ENCODE peak calls at places on chromosomes 13 and 19, in eight cellular contexts. J is Peyer's patch, V is fibroblast of lung, N is H9, D is heart right ventricle, L is OCI-LY7, U is WERI-Rb-1, Q is nephron progenitor cell. T is an unnamed sample.
A peak's percentile ranks its signal among the peaks of the same experiment; 100 is the strongest.

GRCh38 chr13:98467263-98467985 is 109.5 kb downstream of the STK24 start:
- DNase-seq in J (peak; percentile 34), V (no peak), N (no peak), D (no peak), L (no peak), U (no peak), Q (no peak), T (no peak)

GRCh38 chr19:10091370-10091687 is 5.2 kb downstream of the SHFL start:
- DNase-seq in J (no peak), V (no peak), N (no peak), D (no peak), L (no peak), U (no peak), Q (no peak), T (no peak)

GRCh38 chr13:112842931-112843391 is 126.1 kb upstream of the MCF2L start:
- DNase-seq in J (peak; percentile 43), V (no peak), N (peak; percentile 20), D (no peak), L (no peak), U (no peak), Q (peak; percentile 15), T (no peak)

GRCh38 chr19:13017306-13018036 is 22.2 kb downstream of the NFIX start:
- DNase-seq in J (no peak), V (no peak), N (peak; percentile 54), D (no peak), L (no peak), U (no peak), Q (no peak), T (no peak)

GRCh38 chr13:62119739-62120700 is 704.4 kb upstream of the PCDH20 start:
- DNase-seq in J (no peak), V (peak; percentile 2), N (no peak), D (no peak), L (peak; percentile 63), U (no peak), Q (no peak), T (no peak)

GRCh38 chr19:19321143-19321577 is 531 bp downstream of the MAU2 start:
- DNase-seq in J (no peak), V (peak; percentile 6), N (peak; percentile 47), D (no peak), L (peak; percentile 44), U (peak; percentile 33), Q (peak; percentile 51), T (no peak)

GRCh38 chr13:24050292-24050711 is 110.2 kb upstream of the SPATA13 start:
- DNase-seq in J (no peak), V (peak; percentile 79), N (no peak), D (no peak), L (no peak), U (no peak), Q (no peak), T (no peak)

GRCh38 chr19:29537181-29537580 is 11.4 kb downstream of the VSTM2B start:
- DNase-seq in J (peak; percentile 22), V (no peak), N (peak; percentile 12), D (no peak), L (no peak), U (no peak), Q (no peak), T (no peak)

GRCh38 chr19:4567584-4568071 is 8.1 kb upstream of the SEMA6B start:
- DNase-seq in J (peak; percentile 72), V (no peak), N (peak; percentile 92), D (peak; percentile 80), L (peak; percentile 33), U (peak; percentile 87), Q (peak; percentile 84), T (peak; percentile 91)

GRCh38 chr13:34522818-34523217 is 419.3 kb upstream of the NBEA start:
- DNase-seq in J (no peak), V (peak; percentile 84), N (no peak), D (no peak), L (no peak), U (no peak), Q (no peak), T (no peak)

GRCh38 chr13:95641961-95642621 is 2.4 kb downstream of the DZIP1 start:
- DNase-seq in J (peak; percentile 62), V (peak; percentile 72), N (peak; percentile 76), D (no peak), L (no peak), U (no peak), Q (peak; percentile 59), T (peak; percentile 75)

GRCh38 chr19:29404951-29405727 is 120.7 kb upstream of the VSTM2B start:
- DNase-seq in J (no peak), V (no peak), N (peak; percentile 58), D (no peak), L (no peak), U (no peak), Q (peak; percentile 45), T (peak; percentile 62)

GRCh38 chr13:113646921-113647340 is 11.1 kb downstream of the ATP4B start:
- DNase-seq in J (peak; percentile 44), V (no peak), N (no peak), D (no peak), L (no peak), U (peak; percentile 12), Q (no peak), T (peak; percentile 2)

GRCh38 chr13:31767175-31767900 is 28.0 kb downstream of the RXFP2 start:
- DNase-seq in J (no peak), V (peak; percentile 98), N (no peak), D (no peak), L (no peak), U (no peak), Q (no peak), T (no peak)

GRCh38 chr13:23147827-23148226 is 33.0 kb upstream of the SGCG start:
- DNase-seq in J (no peak), V (no peak), N (peak; percentile 66), D (no peak), L (no peak), U (no peak), Q (no peak), T (no peak)

GRCh38 chr19:30178721-30179402 is 193.3 kb upstream of the ZNF536 start:
- DNase-seq in J (no peak), V (no peak), N (peak; percentile 28), D (no peak), L (no peak), U (no peak), Q (no peak), T (no peak)

GRCh38 chr13:80235559-80236296 is 105.2 kb downstream of the SPRY2 start:
- DNase-seq in J (no peak), V (peak; percentile 65), N (no peak), D (peak; percentile 22), L (no peak), U (no peak), Q (no peak), T (no peak)

GRCh38 chr13:102854675-102855074 is 8.8 kb downstream of the ERCC5 start:
- DNase-seq in J (no peak), V (no peak), N (no peak), D (no peak), L (no peak), U (no peak), Q (no peak), T (no peak)

GRCh38 chr13:69324109-69324886 is 783.3 kb upstream of the ATXN8OS start:
- DNase-seq in J (no peak), V (peak; percentile 28), N (no peak), D (no peak), L (peak; percentile 4), U (no peak), Q (no peak), T (no peak)

DNA sequence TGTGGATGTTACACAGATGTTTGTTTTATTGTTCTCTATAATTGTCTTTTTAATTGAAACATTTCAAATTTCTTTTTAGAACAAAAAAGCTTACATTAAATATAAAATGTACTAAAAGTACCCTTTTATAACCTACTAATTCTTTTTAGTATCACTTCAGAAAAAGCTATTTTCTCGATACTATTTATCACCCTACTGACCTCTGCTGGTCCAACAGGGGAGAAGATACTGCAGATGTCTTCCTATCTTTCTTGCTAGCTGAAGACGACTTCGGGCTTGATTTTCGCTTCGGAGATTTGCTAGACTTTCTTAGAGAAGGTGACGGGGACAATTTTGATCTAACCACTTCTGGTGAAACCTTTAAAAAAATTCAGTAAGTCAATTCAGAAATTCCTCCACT is 42.4 kb downstream of the ZC3H13 start:
- DNase-seq in J (no peak), V (no peak), N (no peak), D (no peak), L (no peak), U (no peak), Q (no peak), T (no peak)
- TF ChIP-seq CTCF in J (no peak), V (peak; percentile 8), N (peak; percentile 67), D (peak; percentile 9), L (peak; percentile 65), U (no peak), Q (peak; percentile 41), T (peak; percentile 39)

DNA sequence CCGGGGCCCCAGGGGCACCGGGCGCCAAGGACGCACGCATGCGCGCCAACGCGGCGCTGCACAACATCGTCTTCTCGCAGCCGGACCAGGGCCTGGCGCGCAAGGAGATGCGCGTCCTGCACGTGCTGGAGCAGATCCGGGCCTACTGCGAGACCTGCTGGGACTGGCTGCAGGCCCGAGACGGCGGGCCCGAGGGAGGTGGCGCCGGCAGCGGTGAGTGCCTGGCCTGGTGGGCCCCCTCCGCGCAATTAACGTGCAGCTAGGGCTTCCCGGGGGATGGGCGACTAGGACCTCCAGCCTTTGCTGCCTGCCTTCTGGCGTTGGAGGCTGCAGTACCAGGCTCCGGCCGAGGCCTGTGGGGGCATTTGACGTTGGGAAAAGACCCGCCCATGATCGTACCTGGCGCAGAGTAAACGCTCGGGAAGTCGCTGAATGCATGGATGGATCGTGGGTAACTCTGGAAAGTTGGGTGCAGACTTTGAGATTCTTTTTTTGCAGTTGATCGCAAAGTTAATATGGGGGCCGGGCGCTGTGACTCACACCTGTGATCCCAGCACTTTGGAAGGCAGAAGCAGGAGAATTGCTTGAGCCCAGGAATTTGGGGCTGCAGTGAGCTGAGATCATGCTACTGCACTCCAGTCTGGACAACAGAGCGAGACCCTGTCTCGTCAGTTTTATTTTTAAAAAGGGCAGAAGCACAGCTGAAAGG is 7.3 kb downstream of the APC2 start:
- DNase-seq in J (no peak), V (no peak), N (peak; percentile 76), D (no peak), L (no peak), U (no peak), Q (peak; percentile 31), T (no peak)
- TF ChIP-seq CTCF in J (no peak), V (no peak), N (peak; percentile 42), D (no peak), L (no peak), U (no peak), Q (peak; percentile 10), T (no peak)

DNA sequence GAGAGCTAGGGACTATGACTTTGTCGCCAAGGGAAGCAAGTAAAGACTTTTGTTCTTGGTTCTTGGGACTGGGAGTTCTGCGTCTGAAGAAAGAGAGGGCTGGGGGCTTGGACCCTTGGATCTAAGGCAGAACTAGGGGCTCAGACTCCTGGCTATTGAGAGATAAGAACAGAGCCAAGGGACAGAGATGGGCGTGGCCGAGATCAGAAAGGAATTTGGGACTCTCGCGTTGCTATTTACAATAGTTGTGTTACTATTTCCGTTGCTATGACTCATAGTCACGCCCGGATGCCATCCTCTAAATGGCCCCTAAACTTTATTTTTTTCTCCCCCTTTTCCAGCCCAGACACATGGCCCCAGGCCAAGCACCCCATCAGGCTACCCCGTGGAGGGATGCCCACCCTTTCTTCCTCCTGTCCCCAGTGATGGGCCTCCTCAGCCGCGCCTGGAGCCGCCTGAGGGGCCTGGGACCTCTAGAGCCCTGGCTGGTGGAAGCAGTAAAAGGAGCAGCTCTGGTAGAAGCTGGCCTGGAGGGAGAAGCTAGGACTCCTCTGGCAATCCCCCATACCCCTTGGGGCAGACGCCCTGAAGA is 759 bp downstream of the PPP1R15A start:
- DNase-seq in J (peak; percentile 81), V (peak; percentile 91), N (peak; percentile 85), D (peak; percentile 95), L (peak; percentile 89), U (no peak), Q (peak; percentile 69), T (peak; percentile 58)
- TF ChIP-seq CTCF in J (no peak), V (no peak), N (no peak), D (no peak), L (no peak), U (no peak), Q (no peak), T (no peak)

GRCh38 chr19:39397360-39398296 is 6.5 kb downstream of the MED29 start:
- DNase-seq in J (peak; percentile 97), V (peak; percentile 63), N (peak; percentile 90), D (peak; percentile 88), L (peak; percentile 89), U (peak; percentile 81), Q (peak; percentile 92), T (peak; percentile 94)
- TF ChIP-seq CTCF in J (peak; percentile 97), V (peak; percentile 88), N (peak; percentile 98), D (peak; percentile 99), L (peak; percentile 88), U (peak; percentile 97), Q (peak; percentile 94), T (peak; percentile 87)